ENCODE peak calls at places on chromosomes 12 and 14, in eight cellular contexts. M is endothelial cell of umbilical vein, T is transverse colon, N is Peyer's patch, H is gastrocnemius medialis, F is tibial nerve, A is ovary, U is IMR-90. R is an unnamed sample. For H3K4me1, the result is how much of the 10 kb centered on the place peaks cover.

GRCh38 chr12:5789469-5789968 is 155.5 kb downstream of the ANO2 start:
- DNase-seq in N (no peak), H (no peak), F (no peak), T (no peak), M (no peak), U (no peak), A (no peak), R (no peak)

GRCh38 chr14:102182190-102182589 is 42.5 kb downstream of the WDR20 start:
- DNase-seq in N (no peak), T (no peak), M (peak), A (no peak), H (no peak), U (peak), F (no peak), R (no peak)

GRCh38 chr14:105413542-105413886 is 6.1 kb upstream of the MTA1 start:
- DNase-seq in T (no peak), A (no peak), F (no peak), H (no peak), N (no peak), U (no peak), M (no peak), R (no peak)

GRCh38 chr12:115709410-115710065 is 568.0 kb downstream of the MED13L start:
- DNase-seq in A (peak), N (no peak), M (no peak), U (no peak), T (peak), F (peak), H (no peak), R (no peak)

GRCh38 chr12:44227601-44228000 is 391.7 kb downstream of the TMEM117 start:
- DNase-seq in F (no peak), N (no peak), U (peak), H (no peak), T (no peak), A (no peak), M (no peak), R (no peak)

GRCh38 chr12:52839706-52840105 is 5.6 kb upstream of the KRT79 start:
- DNase-seq in T (no peak), A (no peak), N (no peak), H (no peak), M (no peak), F (no peak), U (no peak), R (no peak)

GRCh38 chr12:46661161-46661845 is 164.5 kb downstream of the SLC38A4 start:
- DNase-seq in F (peak), T (no peak), H (no peak), M (peak), N (no peak), U (peak), A (peak), R (no peak)

GRCh38 chr14:55588259-55588699 is 8.3 kb downstream of the KTN1 start:
- DNase-seq in H (no peak), T (no peak), F (no peak), U (peak), N (no peak), M (no peak), A (no peak), R (no peak)

DNA sequence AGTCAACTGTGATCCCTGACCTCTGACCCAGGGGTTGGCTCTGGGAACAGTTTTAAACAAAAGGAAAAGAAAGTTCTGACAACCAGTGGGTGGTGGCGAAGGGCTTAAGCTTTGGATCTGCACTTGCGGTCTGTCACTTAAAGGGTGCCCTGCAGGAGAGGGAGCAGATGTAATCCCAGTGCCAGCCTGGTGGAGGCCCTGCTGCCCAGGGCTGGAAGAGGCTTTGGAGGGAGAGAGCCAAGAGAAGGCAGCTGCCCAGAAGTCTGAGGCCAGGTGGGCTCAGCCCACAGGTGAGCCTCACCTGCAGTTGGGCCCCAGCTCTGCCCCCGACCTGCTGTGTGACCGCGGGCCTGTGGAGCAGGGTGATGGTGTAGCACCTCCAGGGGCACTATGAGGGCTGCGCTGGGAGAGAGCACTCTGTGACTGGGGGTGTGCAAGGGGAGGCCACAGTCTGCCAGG is 19.1 kb downstream of the SH2B3 start:
- DNase-seq in A (no peak), T (no peak), F (no peak), H (no peak), U (no peak), N (no peak), M (no peak), R (no peak)
- TF ChIP-seq CTCF in A (no peak), T (peak), F (no peak), H (peak), U (peak), N (no peak), M (peak), R (no peak)

DNA sequence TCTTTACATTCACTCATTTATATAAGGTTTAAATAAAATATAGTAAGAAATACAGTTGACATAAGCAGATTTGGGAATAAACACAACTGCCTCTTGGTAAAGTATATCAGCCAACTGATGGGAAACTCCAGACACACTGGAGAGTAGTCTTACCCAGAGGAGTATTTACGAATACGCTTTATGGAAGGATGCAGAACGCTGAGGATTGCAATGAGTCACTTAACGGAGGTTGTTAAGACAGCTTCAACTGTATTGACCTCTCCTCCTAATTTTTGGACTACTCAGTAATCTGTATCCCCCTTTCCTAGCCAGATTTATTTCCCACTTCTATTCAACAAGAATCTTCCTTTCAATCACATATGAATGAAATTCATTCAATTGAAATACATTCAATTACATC is 6.0 kb downstream of the C2CD5 start:
- DNase-seq in N (no peak), U (peak), F (no peak), A (no peak), H (no peak), T (no peak), M (no peak), R (no peak)
- H3K4me1 ChIP-seq in N (under half), U (under half), F (under half), A (under half), H (under half), T (under half), M (under half), R (under half)

GRCh38 chr12:1594045-1594294 is 411 bp downstream of the FBXL14 start:
- DNase-seq in N (peak), A (peak), M (no peak), T (peak), F (no peak), H (peak), U (no peak), R (peak)

GRCh38 chr12:1593232-1594044 is 943 bp downstream of the FBXL14 start:
- DNase-seq in H (no peak), N (peak), A (no peak), T (peak), U (no peak), F (no peak), M (peak), R (peak)

GRCh38 chr12:1595690-1596347 is 1.4 kb upstream of the FBXL14 start:
- DNase-seq in F (no peak), M (no peak), T (peak), N (no peak), A (no peak), U (peak), H (no peak), R (no peak)

GRCh38 chr12:1595026-1595561 is 713 bp upstream of the FBXL14 start:
- DNase-seq in U (no peak), N (no peak), M (no peak), F (peak), T (peak), H (no peak), A (no peak), R (no peak)

GRCh38 chr12:1594295-1595025 is at the start of gene FBXL14:
- DNase-seq in A (peak), U (peak), M (peak), H (peak), F (peak), T (peak), N (peak), R (peak)
- TF ChIP-seq POLR2A in A (peak), U (no peak), M (peak), H (peak), F (peak), T (peak), N (peak), R (peak)

GRCh38 chr14:54152351-54152750 is 195.7 kb upstream of the BMP4 start:
- DNase-seq in T (no peak), U (no peak), H (no peak), N (no peak), M (no peak), A (no peak), F (no peak), R (no peak)

GRCh38 chr14:54148251-54148650 is 191.6 kb upstream of the BMP4 start:
- DNase-seq in H (no peak), M (no peak), N (no peak), T (no peak), U (no peak), A (no peak), F (no peak), R (no peak)

GRCh38 chr14:54147758-54148157 is 191.1 kb upstream of the BMP4 start:
- DNase-seq in T (no peak), U (no peak), N (no peak), M (no peak), A (no peak), H (no peak), F (no peak), R (no peak)

GRCh38 chr14:54146601-54147000 is 190.0 kb upstream of the BMP4 start:
- DNase-seq in H (no peak), N (no peak), U (no peak), F (no peak), T (no peak), A (no peak), M (no peak), R (no peak)

DNA sequence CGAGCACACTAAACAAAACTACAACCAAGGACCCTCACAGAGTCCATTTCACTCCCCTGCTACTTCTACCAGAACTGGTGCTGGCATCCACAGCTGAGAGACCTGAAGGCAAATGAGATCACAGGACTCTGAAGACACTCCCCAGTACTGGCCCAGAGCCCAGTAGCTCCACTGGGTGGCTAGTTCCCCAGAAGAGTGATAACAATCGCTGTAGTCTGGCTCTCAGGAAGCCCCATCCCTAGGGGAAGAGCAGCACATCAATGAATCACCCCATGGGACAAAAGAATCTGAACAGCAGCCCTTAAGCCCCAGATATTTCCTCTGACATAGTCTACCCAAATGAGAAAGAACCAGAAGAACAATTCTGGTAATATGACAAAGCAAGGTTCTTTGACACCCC is 190.7 kb upstream of the BMP4 start:
- DNase-seq in T (no peak), N (no peak), U (peak), H (no peak), A (no peak), M (peak), F (no peak), R (no peak)
- TF ChIP-seq CTCF in T (no peak), N (no peak), U (no peak), H (no peak), A (no peak), M (no peak), F (no peak), R (no peak)